ENCODE peak calls at places on chromosomes 1 and 21, in seven cellular contexts. S, N, M, C, H, P and Q are unnamed samples.

GRCh38 chr1:84997667-84998600 is 1.0 kb upstream of the MCOLN2 start:
- DNase-seq in H (no peak), M (peak), S (peak), P (no peak), C (no peak), N (no peak), Q (no peak)

GRCh38 chr1:56709269-56709880 is 64.3 kb downstream of the PRKAA2 start:
- DNase-seq in N (no peak), H (peak), S (peak), P (peak), M (no peak), C (no peak), Q (peak)

GRCh38 chr1:119367332-119368124 is 1.1 kb upstream of the HAO2 start:
- DNase-seq in C (peak), S (peak), H (peak), M (no peak), N (no peak), P (peak), Q (peak)

GRCh38 chr1:203607169-203607873 is 19.3 kb upstream of the ATP2B4 start:
- DNase-seq in C (peak), H (peak), S (peak), P (peak), M (no peak), N (peak), Q (peak)

GRCh38 chr1:161214374-161214773 is 721 bp upstream of the FCER1G start:
- DNase-seq in M (no peak), C (no peak), N (no peak), S (no peak), H (no peak), P (no peak), Q (no peak)

GRCh38 chr1:20868263-20868662 is 81.2 kb upstream of the HP1BP3 start:
- DNase-seq in P (no peak), N (no peak), C (no peak), S (no peak), H (no peak), M (no peak), Q (no peak)

GRCh38 chr1:187408217-187409004 is 579.7 kb downstream of the PLA2G4A start:
- DNase-seq in M (no peak), C (no peak), N (no peak), H (peak), S (peak), P (no peak), Q (no peak)

GRCh38 chr1:164706596-164706995 is 147.6 kb downstream of the PBX1 start:
- DNase-seq in P (no peak), N (no peak), C (no peak), S (no peak), H (no peak), M (no peak), Q (no peak)

GRCh38 chr1:5388622-5389021 is 603.6 kb downstream of the NPHP4 start:
- DNase-seq in M (no peak), N (no peak), H (no peak), C (no peak), S (no peak), P (no peak), Q (no peak)

GRCh38 chr1:161185282-161185682 is 8.0 kb upstream of the B4GALT3 start:
- DNase-seq in S (peak), H (peak), N (peak), M (no peak), P (no peak), C (no peak), Q (no peak)

GRCh38 chr1:12075195-12076114 is 12.4 kb downstream of the TNFRSF8 start:
- DNase-seq in H (peak), C (no peak), P (no peak), N (no peak), S (peak), M (no peak), Q (no peak)

GRCh38 chr21:15826147-15826780 is 96.5 kb downstream of the USP25 start:
- DNase-seq in S (peak), C (no peak), N (peak), M (no peak), H (peak), P (peak), Q (peak)

GRCh38 chr1:119713538-119714456 is 2.1 kb downstream of the PHGDH start:
- DNase-seq in H (no peak), C (no peak), S (peak), P (no peak), N (no peak), M (peak), Q (no peak)

GRCh38 chr1:51306950-51307349 is 23.4 kb downstream of the TTC39A start:
- DNase-seq in N (no peak), P (no peak), C (no peak), H (no peak), S (no peak), M (no peak), Q (no peak)

GRCh38 chr1:2582401-2582800 is 4.2 kb upstream of the PRXL2B start:
- DNase-seq in P (no peak), H (no peak), S (no peak), N (no peak), C (no peak), M (no peak), Q (no peak)

GRCh38 chr1:41900611-41901444 is 17.9 kb downstream of the HIVEP3 start:
- DNase-seq in S (peak), P (no peak), N (no peak), H (no peak), C (peak), M (no peak), Q (no peak)

GRCh38 chr21:17784604-17785402 is 34.4 kb downstream of the C21orf91 start:
- DNase-seq in H (no peak), P (no peak), N (no peak), C (no peak), S (no peak), M (no peak), Q (no peak)

GRCh38 chr21:43864806-43865470 is at the start of gene AGPAT3:
- DNase-seq in S (no peak), C (no peak), M (no peak), H (no peak), N (no peak), P (peak), Q (no peak)

GRCh38 chr1:90550616-90551406 is 166.3 kb downstream of the BARHL2 start:
- DNase-seq in C (no peak), S (no peak), M (no peak), P (no peak), N (no peak), H (no peak), Q (no peak)

GRCh38 chr21:35829014-35829525 is 231.3 kb downstream of the SETD4 start:
- DNase-seq in H (no peak), N (no peak), C (no peak), P (no peak), M (no peak), S (no peak), Q (no peak)